ENCODE peak calls at places on chromosomes 3 and 15, in ten cellular contexts. One of them, this sample, is unnamed.
A peak's percentile ranks its signal among the peaks of the same experiment; 100 is the strongest.

GRCh38 chr15:40245666-40246065 is 6.8 kb downstream of the PAK6 start:
- DNase-seq in heart right ventricle: no peak
- DNase-seq in AG10803: no peak
- DNase-seq in lower lobe of right lung: no peak
- DNase-seq in left lung: peak; percentile 27
- DNase-seq in GM13976: no peak
- DNase-seq in pancreas: peak; percentile 5
- DNase-seq in A549: no peak
- DNase-seq in psoas muscle: no peak
- DNase-seq in thyroid gland: no peak
- DNase-seq in this sample: no peak

GRCh38 chr3:21826416-21826815 is 75.4 kb upstream of the ZNF385D start:
- DNase-seq in AG10803: peak; percentile 67
- DNase-seq in heart right ventricle: no peak
- DNase-seq in psoas muscle: no peak
- DNase-seq in pancreas: no peak
- DNase-seq in lower lobe of right lung: no peak
- DNase-seq in left lung: no peak
- DNase-seq in A549: no peak
- DNase-seq in thyroid gland: no peak
- DNase-seq in GM13976: no peak
- DNase-seq in this sample: no peak

GRCh38 chr3:129139911-129140310 is 18.3 kb upstream of the RAB43 start:
- DNase-seq in left lung: no peak
- DNase-seq in psoas muscle: no peak
- DNase-seq in thyroid gland: no peak
- DNase-seq in pancreas: no peak
- DNase-seq in AG10803: no peak
- DNase-seq in heart right ventricle: no peak
- DNase-seq in GM13976: no peak
- DNase-seq in lower lobe of right lung: no peak
- DNase-seq in A549: no peak
- DNase-seq in this sample: no peak

GRCh38 chr3:78086150-78086549 is 1046.3 kb downstream of the ROBO2 start:
- DNase-seq in GM13976: no peak
- DNase-seq in pancreas: no peak
- DNase-seq in lower lobe of right lung: no peak
- DNase-seq in A549: no peak
- DNase-seq in left lung: no peak
- DNase-seq in heart right ventricle: no peak
- DNase-seq in thyroid gland: no peak
- DNase-seq in psoas muscle: no peak
- DNase-seq in AG10803: peak; percentile 6
- DNase-seq in this sample: no peak

GRCh38 chr3:128270559-128271492 is 117.5 kb downstream of the EEFSEC start:
- DNase-seq in lower lobe of right lung: no peak
- DNase-seq in left lung: no peak
- DNase-seq in GM13976: peak; percentile 18
- DNase-seq in heart right ventricle: no peak
- DNase-seq in pancreas: no peak
- DNase-seq in A549: no peak
- DNase-seq in thyroid gland: no peak
- DNase-seq in AG10803: no peak
- DNase-seq in psoas muscle: no peak
- DNase-seq in this sample: no peak

GRCh38 chr3:157982359-157982758 is 123.9 kb downstream of the SHOX2 start:
- DNase-seq in thyroid gland: no peak
- DNase-seq in GM13976: no peak
- DNase-seq in pancreas: no peak
- DNase-seq in A549: no peak
- DNase-seq in AG10803: no peak
- DNase-seq in psoas muscle: no peak
- DNase-seq in heart right ventricle: no peak
- DNase-seq in left lung: no peak
- DNase-seq in lower lobe of right lung: no peak
- DNase-seq in this sample: no peak

GRCh38 chr3:116614795-116615362 is 94.7 kb upstream of the TUSC7 start:
- DNase-seq in AG10803: peak; percentile 12
- DNase-seq in pancreas: no peak
- DNase-seq in thyroid gland: no peak
- DNase-seq in psoas muscle: no peak
- DNase-seq in left lung: no peak
- DNase-seq in A549: peak; percentile 2
- DNase-seq in GM13976: peak; percentile 6
- DNase-seq in heart right ventricle: no peak
- DNase-seq in lower lobe of right lung: no peak
- DNase-seq in this sample: no peak

GRCh38 chr3:155404486-155404885 is 111.0 kb upstream of the STRIT1 start:
- DNase-seq in heart right ventricle: no peak
- DNase-seq in left lung: no peak
- DNase-seq in pancreas: no peak
- DNase-seq in lower lobe of right lung: no peak
- DNase-seq in A549: no peak
- DNase-seq in AG10803: no peak
- DNase-seq in GM13976: no peak
- DNase-seq in psoas muscle: no peak
- DNase-seq in thyroid gland: no peak
- DNase-seq in this sample: no peak

GRCh38 chr15:77387355-77388105 is 32.4 kb downstream of the PEAK1 start:
- DNase-seq in heart right ventricle: no peak
- DNase-seq in left lung: no peak
- DNase-seq in AG10803: peak; percentile 18
- DNase-seq in GM13976: no peak
- DNase-seq in psoas muscle: no peak
- DNase-seq in A549: no peak
- DNase-seq in thyroid gland: no peak
- DNase-seq in lower lobe of right lung: no peak
- DNase-seq in pancreas: no peak
- DNase-seq in this sample: no peak

DNA sequence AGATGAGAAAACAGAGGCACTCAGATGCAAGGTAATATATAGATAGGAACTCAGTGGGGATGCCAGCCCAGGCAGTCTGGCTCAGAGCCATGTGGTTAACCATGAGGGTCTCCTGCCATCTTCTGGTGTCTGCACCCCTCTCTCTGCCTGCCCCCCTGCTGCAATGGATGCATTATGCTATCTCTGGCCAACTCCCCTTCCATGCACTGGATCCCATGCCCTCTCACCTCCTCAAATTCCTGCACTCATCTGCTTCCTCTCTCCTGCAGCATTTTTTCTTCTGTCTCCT is 163.2 kb downstream of the STT3B start:
- DNase-seq in pancreas: no peak
- DNase-seq in GM13976: no peak
- DNase-seq in left lung: no peak
- DNase-seq in thyroid gland: no peak
- DNase-seq in AG10803: no peak
- DNase-seq in heart right ventricle: no peak
- DNase-seq in A549: no peak
- DNase-seq in lower lobe of right lung: no peak
- DNase-seq in psoas muscle: no peak
- DNase-seq in this sample: no peak
- TF ChIP-seq CTCF in pancreas: no peak
- TF ChIP-seq CTCF in GM13976: no peak
- TF ChIP-seq CTCF in left lung: no peak
- TF ChIP-seq CTCF in thyroid gland: no peak
- TF ChIP-seq CTCF in AG10803: no peak
- TF ChIP-seq CTCF in heart right ventricle: no peak
- TF ChIP-seq CTCF in A549: no peak
- TF ChIP-seq CTCF in lower lobe of right lung: no peak
- TF ChIP-seq CTCF in psoas muscle: no peak
- TF ChIP-seq CTCF in this sample: no peak

GRCh38 chr15:53962646-53963561 is 15.3 kb upstream of the UNC13C start:
- DNase-seq in left lung: no peak
- DNase-seq in GM13976: no peak
- DNase-seq in A549: no peak
- DNase-seq in pancreas: no peak
- DNase-seq in lower lobe of right lung: peak; percentile 49
- DNase-seq in AG10803: no peak
- DNase-seq in heart right ventricle: peak; percentile 4
- DNase-seq in thyroid gland: peak; percentile 41
- DNase-seq in psoas muscle: peak; percentile 28
- DNase-seq in this sample: no peak
- TF ChIP-seq CTCF in left lung: peak; percentile 23
- TF ChIP-seq CTCF in GM13976: peak; percentile 14
- TF ChIP-seq CTCF in A549: peak; percentile 60
- TF ChIP-seq CTCF in pancreas: peak; percentile 31
- TF ChIP-seq CTCF in lower lobe of right lung: peak; percentile 43
- TF ChIP-seq CTCF in AG10803: peak; percentile 28
- TF ChIP-seq CTCF in heart right ventricle: peak; percentile 42
- TF ChIP-seq CTCF in thyroid gland: peak; percentile 57
- TF ChIP-seq CTCF in psoas muscle: peak; percentile 35
- TF ChIP-seq CTCF in this sample: peak; percentile 31

GRCh38 chr3:177898185-177898584 is 638.1 kb upstream of the KCNMB2 start:
- DNase-seq in pancreas: no peak
- DNase-seq in lower lobe of right lung: no peak
- DNase-seq in GM13976: no peak
- DNase-seq in AG10803: no peak
- DNase-seq in A549: no peak
- DNase-seq in left lung: no peak
- DNase-seq in heart right ventricle: no peak
- DNase-seq in psoas muscle: no peak
- DNase-seq in thyroid gland: no peak
- DNase-seq in this sample: no peak
- TF ChIP-seq CTCF in pancreas: no peak
- TF ChIP-seq CTCF in lower lobe of right lung: no peak
- TF ChIP-seq CTCF in GM13976: no peak
- TF ChIP-seq CTCF in AG10803: no peak
- TF ChIP-seq CTCF in A549: no peak
- TF ChIP-seq CTCF in left lung: no peak
- TF ChIP-seq CTCF in heart right ventricle: no peak
- TF ChIP-seq CTCF in psoas muscle: no peak
- TF ChIP-seq CTCF in thyroid gland: no peak
- TF ChIP-seq CTCF in this sample: no peak

DNA sequence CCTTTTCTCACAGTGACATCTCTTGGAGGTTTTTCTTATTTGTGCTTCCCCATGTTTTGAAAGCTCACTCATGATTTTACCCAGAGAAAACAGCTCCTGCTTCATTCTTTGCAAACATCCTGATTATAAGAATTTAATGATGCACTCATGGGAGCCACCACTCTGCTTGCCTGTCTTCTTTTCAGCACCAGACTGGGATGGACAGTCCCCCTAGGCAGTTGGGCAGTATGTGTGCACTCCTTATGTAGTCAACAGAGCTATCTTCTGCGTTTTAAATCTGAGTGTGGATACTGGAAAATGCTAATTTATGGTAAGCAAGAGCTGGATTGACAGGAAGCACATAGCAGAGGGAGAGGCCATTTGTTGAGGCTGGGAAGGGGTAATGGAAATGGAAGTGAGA is 276.1 kb downstream of the AGBL1 start:
- DNase-seq in GM13976: no peak
- DNase-seq in thyroid gland: no peak
- DNase-seq in AG10803: no peak
- DNase-seq in heart right ventricle: no peak
- DNase-seq in left lung: no peak
- DNase-seq in A549: no peak
- DNase-seq in pancreas: no peak
- DNase-seq in lower lobe of right lung: no peak
- DNase-seq in psoas muscle: no peak
- DNase-seq in this sample: no peak
- TF ChIP-seq CTCF in GM13976: no peak
- TF ChIP-seq CTCF in thyroid gland: no peak
- TF ChIP-seq CTCF in AG10803: no peak
- TF ChIP-seq CTCF in heart right ventricle: no peak
- TF ChIP-seq CTCF in left lung: no peak
- TF ChIP-seq CTCF in A549: no peak
- TF ChIP-seq CTCF in pancreas: no peak
- TF ChIP-seq CTCF in lower lobe of right lung: no peak
- TF ChIP-seq CTCF in psoas muscle: no peak
- TF ChIP-seq CTCF in this sample: no peak

GRCh38 chr3:48555949-48556795 is 431 bp downstream of the PFKFB4 start:
- DNase-seq in AG10803: no peak
- DNase-seq in A549: no peak
- DNase-seq in left lung: no peak
- DNase-seq in GM13976: peak; percentile 34
- DNase-seq in thyroid gland: no peak
- DNase-seq in lower lobe of right lung: no peak
- DNase-seq in psoas muscle: no peak
- DNase-seq in pancreas: no peak
- DNase-seq in heart right ventricle: no peak
- DNase-seq in this sample: no peak

GRCh38 chr3:48556796-48557626 is at the start of gene PFKFB4:
- DNase-seq in heart right ventricle: peak; percentile 99
- DNase-seq in AG10803: peak; percentile 99
- DNase-seq in pancreas: peak; percentile 99
- DNase-seq in left lung: peak; percentile 100
- DNase-seq in lower lobe of right lung: peak; percentile 99
- DNase-seq in GM13976: peak; percentile 99
- DNase-seq in A549: peak; percentile 91
- DNase-seq in psoas muscle: peak; percentile 98
- DNase-seq in thyroid gland: peak; percentile 99
- DNase-seq in this sample: peak; percentile 100

GRCh38 chr3:48561045-48561736 is 2.4 kb downstream of the UCN2 start:
- DNase-seq in lower lobe of right lung: peak; percentile 81
- DNase-seq in psoas muscle: peak; percentile 57
- DNase-seq in pancreas: no peak
- DNase-seq in heart right ventricle: peak; percentile 60
- DNase-seq in thyroid gland: peak; percentile 54
- DNase-seq in A549: no peak
- DNase-seq in GM13976: peak; percentile 79
- DNase-seq in left lung: peak; percentile 72
- DNase-seq in AG10803: peak; percentile 39
- DNase-seq in this sample: peak; percentile 81

GRCh38 chr3:48560648-48561018 is 2.9 kb downstream of the UCN2 start:
- DNase-seq in pancreas: no peak
- DNase-seq in AG10803: no peak
- DNase-seq in lower lobe of right lung: no peak
- DNase-seq in GM13976: no peak
- DNase-seq in thyroid gland: peak; percentile 27
- DNase-seq in A549: no peak
- DNase-seq in left lung: no peak
- DNase-seq in heart right ventricle: peak; percentile 55
- DNase-seq in psoas muscle: peak; percentile 36
- DNase-seq in this sample: no peak

DNA sequence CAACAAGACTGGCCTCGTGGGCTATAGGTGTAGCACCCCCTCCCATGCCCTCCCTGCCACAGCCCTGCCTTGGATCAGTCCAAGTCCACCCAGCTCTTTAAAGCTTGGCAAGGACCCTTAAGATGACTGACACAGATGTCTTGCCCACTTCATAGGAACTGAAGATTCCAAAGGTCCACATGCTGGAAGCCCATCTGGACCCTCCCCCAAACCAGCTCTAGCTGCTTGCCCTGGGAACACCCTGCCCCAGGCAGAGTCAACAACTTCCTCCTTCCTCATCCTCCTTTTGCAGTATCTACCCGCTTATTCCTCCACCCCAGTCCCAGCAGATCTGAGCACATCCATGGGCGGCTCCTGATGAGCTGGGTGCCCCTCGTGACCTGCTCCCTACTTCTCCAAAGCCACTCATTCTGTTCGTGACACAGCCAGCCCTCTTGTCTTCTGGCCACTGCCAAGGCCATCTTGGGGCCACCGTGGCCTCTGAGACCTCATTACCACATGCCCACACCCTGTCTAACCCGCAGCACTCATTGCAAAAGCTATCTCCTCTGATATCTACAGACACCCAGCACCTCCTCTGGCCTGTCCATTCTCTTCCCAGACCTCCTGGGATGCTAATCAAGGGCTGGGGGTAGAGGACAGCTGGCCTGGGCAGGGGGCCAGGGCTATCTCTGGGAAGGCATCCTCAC is 2.0 kb upstream of the PFKFB4 start:
- DNase-seq in heart right ventricle: peak; percentile 33
- DNase-seq in GM13976: no peak
- DNase-seq in thyroid gland: peak; percentile 3
- DNase-seq in pancreas: no peak
- DNase-seq in psoas muscle: peak; percentile 42
- DNase-seq in A549: no peak
- DNase-seq in left lung: peak; percentile 87
- DNase-seq in lower lobe of right lung: peak; percentile 89
- DNase-seq in AG10803: no peak
- DNase-seq in this sample: peak; percentile 98
- TF ChIP-seq CTCF in heart right ventricle: peak; percentile 13
- TF ChIP-seq CTCF in GM13976: no peak
- TF ChIP-seq CTCF in thyroid gland: no peak
- TF ChIP-seq CTCF in pancreas: no peak
- TF ChIP-seq CTCF in psoas muscle: no peak
- TF ChIP-seq CTCF in A549: no peak
- TF ChIP-seq CTCF in left lung: no peak
- TF ChIP-seq CTCF in lower lobe of right lung: no peak
- TF ChIP-seq CTCF in AG10803: no peak
- TF ChIP-seq CTCF in this sample: peak; percentile 71